ENCODE peak calls at places on chromosome 22, in four cellular contexts. Z, O, K and G are unnamed samples.

GRCh38 chr22:21791635-21792625 is 56.3 kb upstream of the YPEL1 start:
- DNase-seq in Z (peak), O (no peak), K (no peak), G (no peak)

GRCh38 chr22:46110215-46110614 is 40.1 kb upstream of the PPARA start:
- DNase-seq in Z (peak), O (peak), K (no peak), G (peak)

GRCh38 chr22:22712092-22712658 is 67.8 kb downstream of the GGTLC2 start:
- DNase-seq in Z (no peak), O (no peak), K (no peak), G (no peak)

GRCh38 chr22:45435544-45436139 is 22.1 kb downstream of the RIBC2 start:
- DNase-seq in Z (peak), O (peak), K (peak), G (peak)

GRCh38 chr22:49535126-49535525 is 292.5 kb downstream of the BRD1 start:
- DNase-seq in Z (no peak), O (peak), K (no peak), G (no peak)

GRCh38 chr22:24894998-24895397 is 51.5 kb downstream of the LHFPL7 start:
- DNase-seq in Z (no peak), O (no peak), K (no peak), G (no peak)

GRCh38 chr22:22914726-22915669 is 27.4 kb downstream of the IGLL5 start:
- DNase-seq in Z (no peak), O (no peak), K (no peak), G (no peak)

GRCh38 chr22:17072877-17073276 is 11.9 kb upstream of the IL17RA start:
- DNase-seq in Z (no peak), O (no peak), K (no peak), G (no peak)

GRCh38 chr22:50584106-50585096 is 1.8 kb upstream of the CHKB start:
- DNase-seq in Z (no peak), O (no peak), K (no peak), G (peak)

GRCh38 chr22:36160499-36160942 is at the start of gene APOL3:
- DNase-seq in Z (peak), O (no peak), K (no peak), G (no peak)

GRCh38 chr22:23495614-23496444 is 84.3 kb downstream of the IGLL1 start:
- DNase-seq in Z (no peak), O (no peak), K (peak), G (no peak)

GRCh38 chr22:25478111-25478510 is 86.4 kb upstream of the GRK3 start:
- DNase-seq in Z (no peak), O (no peak), K (no peak), G (no peak)

GRCh38 chr22:22201185-22201924 is 43.2 kb upstream of the VPREB1 start:
- DNase-seq in Z (peak), O (peak), K (peak), G (peak)

GRCh38 chr22:36303874-36304273 is 50.9 kb downstream of the APOL1 start:
- DNase-seq in Z (no peak), O (no peak), K (no peak), G (no peak)

GRCh38 chr22:20741634-20742581 is 32.0 kb upstream of the SERPIND1 start:
- DNase-seq in Z (peak), O (no peak), K (peak), G (peak)

GRCh38 chr22:23231471-23232093 is 51.3 kb downstream of the BCR start:
- DNase-seq in Z (no peak), O (no peak), K (no peak), G (no peak)

GRCh38 chr22:48105254-48105653 is 1342.8 kb downstream of the TBC1D22A start:
- DNase-seq in Z (no peak), O (no peak), K (no peak), G (no peak)

GRCh38 chr22:35544189-35544588 is 3.6 kb downstream of the RASD2 start:
- DNase-seq in Z (no peak), O (no peak), K (no peak), G (no peak)

GRCh38 chr22:47206185-47206584 is 443.7 kb downstream of the TBC1D22A start:
- DNase-seq in Z (no peak), O (no peak), K (no peak), G (no peak)

GRCh38 chr22:50691521-50691920 is 18.9 kb downstream of the SHANK3 start:
- DNase-seq in Z (peak), O (peak), K (peak), G (peak)

GRCh38 chr22:20577045-20577444 is 69.6 kb downstream of the MED15 start:
- DNase-seq in Z (no peak), O (no peak), K (no peak), G (no peak)

GRCh38 chr22:47119181-47119580 is 356.7 kb downstream of the TBC1D22A start:
- DNase-seq in Z (no peak), O (no peak), K (no peak), G (no peak)

GRCh38 chr22:30326704-30327362 is at the start of gene TBC1D10A:
- DNase-seq in Z (peak), O (peak), K (peak), G (peak)

GRCh38 chr22:46761017-46761416 is 1.4 kb upstream of the TBC1D22A start:
- DNase-seq in Z (no peak), O (no peak), K (no peak), G (no peak)

GRCh38 chr22:37366601-37367000 is 60.7 kb downstream of the ELFN2 start:
- DNase-seq in Z (no peak), O (no peak), K (no peak), G (no peak)

GRCh38 chr22:37369536-37369935 is 57.7 kb downstream of the ELFN2 start:
- DNase-seq in Z (no peak), O (no peak), K (no peak), G (no peak)

GRCh38 chr22:37365950-37366349 is 61.3 kb downstream of the ELFN2 start:
- DNase-seq in Z (no peak), O (no peak), K (no peak), G (no peak)

GRCh38 chr22:37370306-37370979 is 56.8 kb downstream of the ELFN2 start:
- DNase-seq in Z (no peak), O (no peak), K (no peak), G (no peak)

GRCh38 chr22:37368058-37368457 is 59.2 kb downstream of the ELFN2 start:
- DNase-seq in Z (no peak), O (no peak), K (no peak), G (peak)
- H3K18ac ChIP-seq in Z (no peak), O (no peak), K (peak), G (no peak)

GRCh38 chr22:33866521-33866920 is 53.8 kb downstream of the LARGE1 start:
- DNase-seq in Z (no peak), O (no peak), K (no peak), G (no peak)
- H3K56ac ChIP-seq in Z (no peak), O (no peak), K (no peak), G (no peak)

GRCh38 chr22:32622004-32622761 is 147.6 kb downstream of the FBXO7 start:
- DNase-seq in Z (peak), O (peak), K (peak), G (peak)

GRCh38 chr22:32621656-32622003 is 147.0 kb downstream of the FBXO7 start:
- DNase-seq in Z (no peak), O (no peak), K (no peak), G (no peak)

GRCh38 chr22:32619614-32620426 is 145.2 kb downstream of the FBXO7 start:
- DNase-seq in Z (peak), O (no peak), K (no peak), G (no peak)

GRCh38 chr22:32622762-32623147 is 148.1 kb downstream of the FBXO7 start:
- DNase-seq in Z (no peak), O (no peak), K (no peak), G (peak)

GRCh38 chr22:32620992-32621391 is 146.4 kb downstream of the FBXO7 start:
- DNase-seq in Z (no peak), O (no peak), K (no peak), G (peak)
- H2BK15ac ChIP-seq in Z (peak), O (no peak), K (peak), G (no peak)

GRCh38 chr22:38110008-38110862 is at the start of gene BAIAP2L2:
- DNase-seq in Z (no peak), O (peak), K (no peak), G (no peak)

GRCh38 chr22:38111941-38112355 is 1.5 kb upstream of the BAIAP2L2 start:
- DNase-seq in Z (no peak), O (no peak), K (no peak), G (no peak)

GRCh38 chr22:38109391-38110000 is 988 bp downstream of the BAIAP2L2 start:
- DNase-seq in Z (no peak), O (no peak), K (no peak), G (peak)

GRCh38 chr22:38112361-38112760 is 1.9 kb upstream of the BAIAP2L2 start:
- DNase-seq in Z (no peak), O (no peak), K (no peak), G (no peak)

DNA sequence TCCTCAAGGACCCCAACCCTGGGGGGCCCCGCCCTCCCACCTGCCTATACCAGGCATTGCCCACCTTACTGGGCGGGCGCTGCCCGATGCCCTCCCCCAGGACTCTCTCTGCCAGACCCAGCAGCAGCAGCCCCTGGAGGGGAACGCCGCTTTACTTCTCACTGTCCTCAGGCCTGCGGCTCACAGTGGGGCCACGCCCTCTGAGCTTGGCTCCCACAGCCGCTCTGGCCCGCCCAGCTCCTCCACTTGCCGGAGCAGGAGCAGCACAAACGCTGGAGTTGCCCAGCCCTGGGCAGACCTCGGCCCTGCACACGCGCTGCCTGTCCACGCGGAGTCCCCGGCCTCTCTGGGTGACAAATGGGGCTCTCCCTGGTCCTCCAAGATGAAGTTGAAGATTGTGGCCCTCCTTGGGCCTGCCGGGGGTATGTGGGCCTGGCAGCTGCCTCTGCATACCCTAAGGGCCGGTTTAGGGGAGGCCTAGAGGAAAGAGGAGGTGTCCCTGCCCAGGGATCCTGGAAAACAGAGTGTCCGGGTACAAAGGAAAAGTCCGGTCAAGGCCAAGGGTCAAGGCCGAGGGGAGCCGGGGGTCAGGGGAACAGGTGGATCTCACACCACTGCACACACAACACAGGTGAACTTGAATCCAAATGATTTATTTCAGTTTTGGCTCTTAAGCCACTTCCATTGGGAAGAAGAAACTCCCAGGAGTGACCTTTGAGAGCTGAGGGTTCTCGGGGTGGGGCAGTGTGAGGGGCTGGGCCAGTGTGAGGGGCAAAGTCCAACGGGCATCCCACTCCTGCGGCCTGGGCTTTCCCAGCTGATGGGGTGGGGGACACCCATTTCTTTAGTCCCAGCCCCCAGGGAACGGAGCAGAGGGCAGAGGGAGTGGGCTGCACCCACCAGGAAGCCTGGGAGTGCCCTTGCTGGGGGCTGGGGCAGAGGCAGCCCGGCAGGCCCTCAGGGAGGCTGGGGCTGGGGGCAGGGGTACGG is 674 bp upstream of the BAIAP2L2 start:
- DNase-seq in Z (no peak), O (peak), K (no peak), G (no peak)
- H3K18ac ChIP-seq in Z (no peak), O (no peak), K (no peak), G (no peak)

DNA sequence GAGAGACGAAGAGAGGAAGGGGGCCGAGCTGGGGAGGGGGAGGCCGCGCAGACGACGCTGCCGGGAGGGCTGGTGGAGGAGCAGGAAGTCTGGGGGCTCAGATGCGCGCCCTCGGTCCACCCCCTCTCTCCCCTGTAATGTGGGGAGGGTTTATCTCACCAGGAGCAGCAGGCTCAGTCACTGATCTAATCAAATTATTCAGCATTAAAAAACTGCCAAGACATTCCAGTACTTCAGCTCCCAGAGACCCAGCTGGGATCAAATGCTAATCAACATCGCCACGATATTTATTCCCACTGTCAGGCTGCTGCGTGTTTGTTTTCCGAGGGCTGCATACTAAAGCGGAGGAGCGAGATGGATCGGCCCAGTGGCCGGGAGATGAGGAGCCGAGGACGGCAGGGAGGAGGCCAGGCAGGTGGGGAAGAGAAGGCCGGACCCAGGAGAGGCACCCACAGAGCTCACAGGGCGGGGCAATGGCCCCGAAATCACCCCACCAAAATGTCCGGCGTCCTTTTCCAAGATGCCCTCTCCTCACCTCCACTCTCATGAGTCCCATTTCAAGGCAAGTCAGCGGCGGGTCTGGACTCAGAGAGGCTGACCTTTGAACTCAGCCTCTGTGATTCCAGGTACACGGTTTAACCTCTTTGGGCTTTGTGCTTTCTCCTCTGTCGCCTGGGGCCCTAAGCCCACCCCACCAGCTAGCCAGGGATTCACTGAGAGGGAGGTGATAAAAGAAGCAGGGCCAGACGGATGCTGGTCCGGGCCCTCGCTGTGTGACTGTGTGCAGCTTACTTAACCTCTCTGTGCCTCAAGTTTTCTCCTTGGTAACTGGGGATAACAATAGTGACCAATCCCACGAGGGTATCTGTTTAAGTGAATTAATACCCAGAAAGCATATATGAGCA is 502.1 kb downstream of the MN1 start:
- DNase-seq in Z (no peak), O (no peak), K (no peak), G (peak)
- H3K56ac ChIP-seq in Z (no peak), O (no peak), K (no peak), G (peak)

GRCh38 chr22:40054486-40054885 is 59.7 kb downstream of the FAM83F start:
- DNase-seq in Z (no peak), O (no peak), K (no peak), G (no peak)
- H2BK15ac ChIP-seq in Z (no peak), O (no peak), K (no peak), G (no peak)

GRCh38 chr22:33204408-33204807 is 146.2 kb upstream of the SYN3 start:
- DNase-seq in Z (no peak), O (no peak), K (no peak), G (no peak)

DNA sequence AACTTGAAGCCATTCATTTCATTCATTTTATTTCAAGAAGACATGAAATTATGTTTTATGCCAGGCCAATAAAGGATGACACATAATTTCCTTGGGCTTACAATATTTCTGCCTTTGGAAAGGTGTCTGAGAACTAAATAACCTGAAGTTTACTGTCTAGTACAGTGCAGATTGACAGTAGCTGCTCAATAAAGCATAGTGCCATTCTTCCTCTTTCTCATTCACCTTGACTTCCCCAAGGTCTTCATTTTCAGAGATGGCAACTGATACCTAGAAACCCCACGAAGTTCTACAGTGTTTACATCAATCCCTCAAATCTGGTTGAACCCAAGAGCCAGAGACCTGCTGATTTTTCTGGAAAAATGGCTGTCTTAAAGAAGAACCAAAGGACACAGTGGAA is 144.3 kb upstream of the SYN3 start:
- DNase-seq in Z (no peak), O (no peak), K (no peak), G (no peak)
- H3K18ac ChIP-seq in Z (no peak), O (no peak), K (no peak), G (no peak)